ENCODE peak calls at places on chromosome 16, in five cellular contexts. J is germinal center, M is body of pancreas, E is left ventricle myocardium superior, X is H54. G is an unnamed sample.

GRCh38 chr16:11497851-11498289 is 88.8 kb downstream of the LITAF start:
- DNase-seq in M (no peak), X (peak; percentile 40), J (no peak), E (peak; percentile 18), G (peak; percentile 89)

GRCh38 chr16:70738083-70738977 is 52.5 kb upstream of the MTSS2 start:
- DNase-seq in J (peak; percentile 36), M (no peak), X (peak; percentile 75), E (peak; percentile 86), G (peak; percentile 64)

GRCh38 chr16:57141822-57142631 is 43.8 kb downstream of the PSME3IP1 start:
- DNase-seq in J (peak; percentile 46), M (no peak), E (no peak), X (no peak), G (no peak)

GRCh38 chr16:77043076-77043475 is 147.9 kb upstream of the MON1B start:
- DNase-seq in X (no peak), M (no peak), E (no peak), J (peak; percentile 31), G (peak; percentile 4)

GRCh38 chr16:29664133-29664912 is 1.3 kb downstream of the SPN start:
- DNase-seq in J (peak; percentile 51), M (no peak), X (no peak), E (peak; percentile 46), G (no peak)

GRCh38 chr16:48300391-48300856 is 53.1 kb upstream of the ABCC11 start:
- DNase-seq in M (no peak), E (no peak), X (no peak), J (no peak), G (no peak)

GRCh38 chr16:48609453-48610023 is 442 bp downstream of the N4BP1 start:
- DNase-seq in E (peak; percentile 89), J (no peak), X (peak; percentile 59), M (peak; percentile 70), G (peak; percentile 51)

GRCh38 chr16:68086336-68086821 is 1.2 kb downstream of the NFATC3 start:
- DNase-seq in E (no peak), X (no peak), M (no peak), J (no peak), G (peak; percentile 66)

GRCh38 chr16:83159049-83159448 is 532.3 kb downstream of the CDH13 start:
- DNase-seq in X (no peak), M (no peak), J (no peak), E (no peak), G (no peak)

GRCh38 chr16:49855280-49855821 is 561 bp downstream of the ZNF423 start:
- DNase-seq in X (peak; percentile 61), J (peak; percentile 70), E (peak; percentile 92), M (peak; percentile 90), G (peak; percentile 65)

GRCh38 chr16:70746708-70747424 is 54.1 kb downstream of the VAC14 start:
- DNase-seq in J (no peak), M (peak; percentile 76), X (peak; percentile 85), E (peak; percentile 62), G (peak; percentile 98)

G was measured in M059J.